ENCODE peak calls at places on chromosomes 13 and 19, in seven cellular contexts. C, O, D, G, U, R and W are unnamed samples.

GRCh38 chr13:111401151-111401550 is 80.7 kb downstream of the TEX29 start:
- DNase-seq in C (peak), R (no peak), U (no peak), O (no peak), D (no peak), G (no peak), W (no peak)

GRCh38 chr19:17942582-17943283 is 9.9 kb downstream of the CCDC124 start:
- DNase-seq in D (peak), O (no peak), R (no peak), U (no peak), G (no peak), C (no peak), W (no peak)

GRCh38 chr13:74258951-74259350 is 124.7 kb upstream of the KLF12 start:
- DNase-seq in O (no peak), U (no peak), G (no peak), D (no peak), C (no peak), R (no peak), W (no peak)

GRCh38 chr19:6639439-6639838 is 30.5 kb downstream of the TNFSF14 start:
- DNase-seq in U (no peak), D (no peak), O (no peak), R (no peak), G (no peak), C (no peak), W (no peak)

GRCh38 chr13:43153436-43154082 is 130.2 kb downstream of the DNAJC15 start:
- DNase-seq in C (no peak), D (no peak), R (no peak), O (no peak), G (no peak), U (no peak), W (no peak)

GRCh38 chr19:17794731-17795494 is at the start of gene B3GNT3:
- DNase-seq in G (no peak), D (no peak), O (no peak), U (no peak), R (peak), C (no peak), W (no peak)

GRCh38 chr13:44651209-44651608 is 75.1 kb upstream of the TSC22D1 start:
- DNase-seq in G (no peak), C (no peak), U (no peak), D (no peak), R (no peak), O (no peak), W (no peak)

GRCh38 chr19:16591803-16592556 is 19.8 kb upstream of the SLC35E1 start:
- DNase-seq in U (no peak), C (no peak), D (no peak), R (no peak), G (no peak), O (no peak), W (no peak)

GRCh38 chr13:89749888-89750287 is 1597.6 kb upstream of the MIR17HG start:
- DNase-seq in U (no peak), R (no peak), C (no peak), O (no peak), D (no peak), G (no peak), W (no peak)

GRCh38 chr13:30158774-30159445 is 148.4 kb downstream of the KATNAL1 start:
- DNase-seq in U (no peak), G (no peak), R (no peak), D (no peak), C (no peak), O (no peak), W (no peak)

GRCh38 chr19:31141301-31141700 is 207.9 kb downstream of the TSHZ3 start:
- DNase-seq in G (no peak), C (no peak), R (no peak), D (no peak), O (no peak), U (no peak), W (no peak)

GRCh38 chr13:30121666-30122065 is 185.7 kb downstream of the KATNAL1 start:
- DNase-seq in C (no peak), R (no peak), U (no peak), D (no peak), G (no peak), O (no peak), W (no peak)

GRCh38 chr13:113884821-113885220 is 20.9 kb upstream of the GAS6 start:
- DNase-seq in R (no peak), O (no peak), U (no peak), C (no peak), G (no peak), D (no peak), W (no peak)

GRCh38 chr19:639251-640155 is at the start of gene FGF22:
- DNase-seq in O (peak), R (peak), C (peak), G (peak), D (peak), U (peak), W (peak)

GRCh38 chr13:85665286-85665685 is 133.9 kb downstream of the SLITRK6 start:
- DNase-seq in G (no peak), U (no peak), C (no peak), O (no peak), D (no peak), R (no peak), W (no peak)

GRCh38 chr13:24168392-24168750 is 7.9 kb downstream of the SPATA13 start:
- DNase-seq in D (no peak), U (no peak), O (peak), G (no peak), C (no peak), R (no peak), W (no peak)

GRCh38 chr13:77579971-77580370 is 44.5 kb downstream of the SCEL start:
- DNase-seq in D (no peak), U (no peak), O (no peak), C (no peak), G (no peak), R (no peak), W (no peak)

GRCh38 chr19:5023128-5023571 is 54.2 kb downstream of the KDM4B start:
- DNase-seq in O (no peak), G (peak), C (no peak), R (no peak), U (no peak), D (peak), W (no peak)

GRCh38 chr19:47239610-47240296 is 8.8 kb upstream of the BBC3 start:
- DNase-seq in O (no peak), U (no peak), R (peak), D (peak), C (no peak), G (peak), W (no peak)

GRCh38 chr13:21825186-21825585 is 154.3 kb downstream of the FGF9 start:
- DNase-seq in C (no peak), D (no peak), G (no peak), U (no peak), R (peak), O (no peak), W (no peak)

GRCh38 chr13:94192576-94192975 is 286.9 kb downstream of the DCT start:
- DNase-seq in U (no peak), D (no peak), G (no peak), C (peak), O (no peak), R (peak), W (no peak)

GRCh38 chr13:91567485-91568207 is 169.2 kb downstream of the GPC5 start:
- DNase-seq in G (no peak), C (no peak), D (no peak), O (no peak), R (no peak), U (no peak), W (no peak)

GRCh38 chr19:3369337-3370213 is 3.2 kb downstream of the NFIC start:
- DNase-seq in D (peak), U (no peak), O (no peak), G (peak), R (peak), C (no peak), W (no peak)

GRCh38 chr19:44598880-44599279 is 14.5 kb upstream of the IGSF23 start:
- DNase-seq in O (no peak), R (peak), U (no peak), C (no peak), D (no peak), G (no peak), W (no peak)

GRCh38 chr19:1985588-1986356 is 29.7 kb downstream of the BTBD2 start:
- DNase-seq in U (no peak), D (no peak), O (no peak), R (no peak), C (no peak), G (no peak), W (no peak)